ENCODE peak calls at places on chromosome 20, in four cellular contexts. T is neuronal stem cell, P is small intestine, E is fibroblast of mammary gland. Z is an unnamed sample.

GRCh38 chr20:38842558-38842981 is 37.1 kb downstream of the PPP1R16B start:
- DNase-seq in P (no peak), T (no peak), E (no peak), Z (peak)

GRCh38 chr20:46562373-46563169 is 12.1 kb upstream of the OCSTAMP start:
- DNase-seq in T (peak), E (peak), P (peak), Z (peak)

GRCh38 chr20:37405351-37405897 is 59.5 kb downstream of the SRC start:
- DNase-seq in E (no peak), P (no peak), T (no peak), Z (no peak)

GRCh38 chr20:53422039-53422438 is 171.6 kb downstream of the ZNF217 start:
- DNase-seq in P (no peak), E (no peak), T (no peak), Z (no peak)

GRCh38 chr20:62020935-62021701 is 44.6 kb downstream of the TAF4 start:
- DNase-seq in E (peak), P (no peak), T (no peak), Z (no peak)

GRCh38 chr20:20683922-20684321 is 28.5 kb downstream of the RALGAPA2 start:
- DNase-seq in E (no peak), T (no peak), P (no peak), Z (no peak)

GRCh38 chr20:38453941-38454340 is 18.7 kb upstream of the RALGAPB start:
- DNase-seq in E (no peak), P (peak), T (no peak), Z (peak)

GRCh38 chr20:39112196-39112743 is 150.1 kb downstream of the DHX35 start:
- DNase-seq in E (peak), T (peak), P (peak), Z (no peak)

GRCh38 chr20:62728028-62728780 is 19.6 kb downstream of the NTSR1 start:
- DNase-seq in T (no peak), E (no peak), P (no peak), Z (no peak)

GRCh38 chr20:16821211-16822089 is 73.3 kb downstream of the OTOR start:
- DNase-seq in E (peak), T (peak), P (peak), Z (no peak)

GRCh38 chr20:39523405-39523804 is 561.3 kb downstream of the DHX35 start:
- DNase-seq in P (no peak), T (no peak), E (no peak), Z (no peak)

GRCh38 chr20:63232235-63233060 is 3.3 kb upstream of the BIRC7 start:
- DNase-seq in T (no peak), P (no peak), E (peak), Z (no peak)

GRCh38 chr20:41619360-41620115 is 1.4 kb upstream of the CHD6 start:
- DNase-seq in T (no peak), P (no peak), E (peak), Z (no peak)

GRCh38 chr20:33843854-33844253 is 32.7 kb downstream of the CHMP4B start:
- DNase-seq in T (no peak), P (peak), E (no peak), Z (peak)

GRCh38 chr20:37911838-37912273 is 8.9 kb downstream of the VSTM2L start:
- DNase-seq in E (peak), P (no peak), T (no peak), Z (peak)

GRCh38 chr20:577167-577791 is 32.8 kb downstream of the TCF15 start:
- DNase-seq in T (no peak), E (peak), P (peak), Z (peak)

GRCh38 chr20:62618622-62619529 is 23.4 kb upstream of the SLCO4A1 start:
- DNase-seq in T (no peak), P (no peak), E (no peak), Z (no peak)

GRCh38 chr20:19047951-19048296 is 164.5 kb upstream of the SLC24A3 start:
- DNase-seq in P (no peak), E (no peak), T (no peak), Z (no peak)

GRCh38 chr20:57006411-57007170 is 259.9 kb downstream of the BMP7 start:
- DNase-seq in P (no peak), E (no peak), T (peak), Z (no peak)

GRCh38 chr20:20318318-20319161 is 49.4 kb upstream of the INSM1 start:
- DNase-seq in P (no peak), T (no peak), E (peak), Z (no peak)

GRCh38 chr20:19808498-19808897 is 50.4 kb downstream of the RIN2 start:
- DNase-seq in P (no peak), E (no peak), T (no peak), Z (no peak)

GRCh38 chr20:63492518-63492917 is 6.4 kb downstream of the EEF1A2 start:
- DNase-seq in E (no peak), P (no peak), T (no peak), Z (no peak)

GRCh38 chr20:5090191-5090590 is 29.6 kb downstream of the PCNA start:
- DNase-seq in T (no peak), P (no peak), E (no peak), Z (peak)

GRCh38 chr20:47300071-47300470 is 56.4 kb downstream of the ZMYND8 start:
- DNase-seq in T (no peak), E (peak), P (no peak), Z (no peak)

GRCh38 chr20:23244916-23245552 is 105.6 kb upstream of the NXT1 start:
- DNase-seq in T (no peak), P (no peak), E (no peak), Z (no peak)

GRCh38 chr20:4929686-4930397 is 71.5 kb downstream of the SLC23A2 start:
- DNase-seq in T (no peak), E (peak), P (no peak), Z (no peak)

GRCh38 chr20:61514018-61514755 is 262.1 kb downstream of the CDH4 start:
- DNase-seq in T (no peak), E (no peak), P (no peak), Z (no peak)

GRCh38 chr20:64131406-64131805 is 24.0 kb upstream of the NPBWR2 start:
- DNase-seq in P (no peak), T (no peak), E (peak), Z (peak)

GRCh38 chr20:10370091-10370887 is 63.7 kb downstream of the MKKS start:
- DNase-seq in T (no peak), P (no peak), E (no peak), Z (no peak)

GRCh38 chr20:18663932-18664331 is 76.1 kb downstream of the DTD1 start:
- DNase-seq in T (no peak), E (peak), P (no peak), Z (no peak)

GRCh38 chr20:50743087-50743486 is 11.7 kb downstream of the PARD6B start:
- DNase-seq in T (no peak), P (no peak), E (no peak), Z (no peak)

GRCh38 chr20:59985864-59986263 is 27.6 kb downstream of the CDH26 start:
- DNase-seq in E (no peak), P (no peak), T (no peak), Z (no peak)

GRCh38 chr20:55057779-55058415 is 582.5 kb downstream of the DOK5 start:
- DNase-seq in P (no peak), E (peak), T (no peak), Z (no peak)

GRCh38 chr20:56268536-56268935 is 20.0 kb downstream of the MC3R start:
- DNase-seq in T (no peak), E (no peak), P (no peak), Z (no peak)

GRCh38 chr20:46219920-46220319 is 88.4 kb downstream of the CDH22 start:
- DNase-seq in P (no peak), E (no peak), T (no peak), Z (no peak)

GRCh38 chr20:59992531-59992930 is 34.3 kb downstream of the CDH26 start:
- DNase-seq in T (no peak), E (peak), P (no peak), Z (no peak)

GRCh38 chr20:62688855-62689460 is 19.7 kb upstream of the NTSR1 start:
- DNase-seq in E (no peak), P (no peak), T (no peak), Z (no peak)

GRCh38 chr20:11101243-11101642 is 427.4 kb upstream of the JAG1 start:
- DNase-seq in P (no peak), E (peak), T (no peak), Z (no peak)

GRCh38 chr20:63215101-63216040 is 560 bp downstream of the YTHDF1 start:
- DNase-seq in P (peak), T (no peak), E (peak), Z (no peak)

GRCh38 chr20:35954200-35954906 is at the start of gene SCAND1:
- DNase-seq in T (peak), P (peak), E (peak), Z (peak)

GRCh38 chr20:35954907-35955251 is 577 bp upstream of the SCAND1 start:
- DNase-seq in T (no peak), P (no peak), E (peak), Z (no peak)

GRCh38 chr20:35953411-35954199 is 697 bp downstream of the SCAND1 start:
- DNase-seq in T (no peak), P (peak), E (peak), Z (peak)

GRCh38 chr20:35950093-35950492 is 4.2 kb downstream of the SCAND1 start:
- DNase-seq in T (no peak), P (no peak), E (no peak), Z (no peak)

GRCh38 chr20:35952480-35953410 is 1.6 kb downstream of the SCAND1 start:
- DNase-seq in E (peak), T (no peak), P (peak), Z (no peak)
- H3K4me3 ChIP-seq in E (peak), T (peak), P (peak), Z (peak)

GRCh38 chr20:24698706-24699206 is 229.3 kb downstream of the SYNDIG1 start:
- DNase-seq in E (no peak), T (no peak), P (no peak), Z (no peak)

GRCh38 chr20:24695529-24696225 is 226.2 kb downstream of the SYNDIG1 start:
- DNase-seq in E (no peak), P (no peak), T (no peak), Z (peak)

GRCh38 chr20:24698189-24698588 is 228.8 kb downstream of the SYNDIG1 start:
- DNase-seq in P (no peak), E (no peak), T (no peak), Z (peak)

GRCh38 chr20:24696396-24696795 is 227.0 kb downstream of the SYNDIG1 start:
- DNase-seq in P (no peak), E (no peak), T (no peak), Z (no peak)

GRCh38 chr20:24697411-24697810 is 228.0 kb downstream of the SYNDIG1 start:
- DNase-seq in T (no peak), E (no peak), P (no peak), Z (peak)
- H3K4me3 ChIP-seq in T (no peak), E (no peak), P (no peak), Z (no peak)

GRCh38 chr20:48583801-48584200 is 244.0 kb downstream of the PREX1 start:
- DNase-seq in T (no peak), P (no peak), E (no peak), Z (no peak)
- H3K4me3 ChIP-seq in T (no peak), P (no peak), E (no peak), Z (no peak)

DNA sequence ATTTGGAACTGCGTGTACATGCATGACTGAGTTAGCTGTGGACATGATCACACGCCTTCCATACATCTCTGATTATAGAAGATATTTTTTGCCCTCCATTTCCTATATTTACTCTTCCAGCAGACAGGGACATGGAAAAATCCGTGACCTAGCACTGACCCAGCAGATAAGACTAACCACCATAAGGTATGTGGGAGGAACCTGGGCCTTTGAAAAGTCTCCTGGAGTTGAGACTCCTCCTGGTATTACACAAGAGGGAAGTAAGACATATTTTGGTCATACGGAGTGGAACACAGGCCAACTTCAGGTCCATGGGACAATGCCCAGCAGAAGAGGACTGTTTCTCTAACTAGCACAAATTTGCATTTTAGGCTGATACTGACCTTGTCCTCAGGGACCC is 13.7 kb upstream of the SIRPB1 start:
- DNase-seq in T (no peak), P (no peak), E (no peak), Z (no peak)
- H3K4me3 ChIP-seq in T (no peak), P (no peak), E (no peak), Z (no peak)

GRCh38 chr20:1905009-1905408 is 9.8 kb downstream of the SIRPA start:
- DNase-seq in P (no peak), E (no peak), T (no peak), Z (no peak)
- H3K4me3 ChIP-seq in P (no peak), E (no peak), T (no peak), Z (no peak)